ENCODE peak calls at places on chromosome 17, in seven cellular contexts. H, A, C, W, U, S and J are unnamed samples.

GRCh38 chr17:64767269-64767997 is 105.3 kb upstream of the SMURF2 start:
- DNase-seq in S (no peak), W (no peak), A (peak), H (no peak), U (no peak), C (no peak), J (no peak)

GRCh38 chr17:16584273-16584995 is 15.4 kb upstream of the ZNF287 start:
- DNase-seq in U (peak), C (peak), S (peak), A (peak), W (peak), H (peak), J (peak)

GRCh38 chr17:58417300-58418092 is at the start of gene RNF43:
- DNase-seq in S (peak), A (peak), U (peak), C (peak), W (peak), H (peak), J (peak)

GRCh38 chr17:73644145-73645049 is at the start of gene SDK2:
- DNase-seq in A (peak), H (no peak), U (no peak), W (no peak), S (peak), C (peak), J (no peak)

GRCh38 chr17:78704594-78704993 is 77.5 kb downstream of the CYTH1 start:
- DNase-seq in H (no peak), A (no peak), U (no peak), S (no peak), C (no peak), W (no peak), J (no peak)

GRCh38 chr17:76171701-76172100 is 30.7 kb upstream of the FOXJ1 start:
- DNase-seq in S (no peak), W (no peak), C (no peak), A (no peak), H (no peak), U (no peak), J (no peak)

GRCh38 chr17:58300336-58300735 is 19.6 kb upstream of the MPO start:
- DNase-seq in W (no peak), H (no peak), C (no peak), U (no peak), S (no peak), A (no peak), J (no peak)

GRCh38 chr17:8798176-8799000 is 777 bp downstream of the MFSD6L start:
- DNase-seq in W (no peak), S (no peak), A (no peak), U (no peak), H (no peak), C (no peak), J (peak)